ENCODE peak calls at places on chromosomes 7 and 10, in five cellular contexts. V is NCI-H510A, B is NCI-H1092, M is HTR-8/SVneo, C is upper lobe of left lung. Z is an unnamed sample.

GRCh38 chr10:62763155-62763554 is 41.4 kb upstream of the ADO start:
- DNase-seq in B (no peak), M (no peak), C (no peak), V (no peak), Z (no peak)

GRCh38 chr7:264541-265191 is 25.3 kb upstream of the FOXL3 start:
- DNase-seq in M (no peak), B (peak; percentile 15), V (no peak), C (peak; percentile 69), Z (no peak)

GRCh38 chr7:5426226-5426475 is 2.5 kb upstream of the TNRC18 start:
- DNase-seq in V (no peak), C (no peak), B (no peak), M (no peak), Z (peak; percentile 77)

GRCh38 chr10:104802941-104803340 is 161.9 kb downstream of the SORCS3 start:
- DNase-seq in M (no peak), B (no peak), C (no peak), V (no peak), Z (no peak)

GRCh38 chr10:48417374-48417773 is 110.9 kb downstream of the MAPK8 start:
- DNase-seq in M (no peak), B (no peak), C (no peak), V (no peak), Z (no peak)

GRCh38 chr10:18238875-18239485 is 98.8 kb downstream of the CACNB2 start:
- DNase-seq in C (no peak), V (no peak), B (no peak), M (peak; percentile 19), Z (no peak)

GRCh38 chr7:148078126-148078525 is 512.4 kb upstream of the C7orf33 start:
- DNase-seq in C (no peak), V (no peak), M (no peak), B (peak; percentile 43), Z (no peak)

GRCh38 chr10:130169136-130169888 is 33.1 kb downstream of the GLRX3 start:
- DNase-seq in B (no peak), V (no peak), C (no peak), M (no peak), Z (no peak)

GRCh38 chr7:98365863-98366561 is 34.9 kb downstream of the BAIAP2L1 start:
- DNase-seq in M (no peak), B (no peak), C (no peak), V (no peak), Z (no peak)

GRCh38 chr7:150983893-150984368 is 5.8 kb upstream of the KCNH2 start:
- DNase-seq in B (no peak), M (no peak), V (no peak), C (no peak), Z (no peak)

GRCh38 chr10:110373059-110373458 is 68.3 kb upstream of the SMNDC1 start:
- DNase-seq in V (no peak), M (no peak), B (no peak), C (no peak), Z (no peak)

GRCh38 chr7:1017586-1018333 is 26.6 kb upstream of the GPR146 start:
- DNase-seq in M (no peak), V (no peak), B (no peak), C (peak; percentile 72), Z (no peak)

Z was measured in NCI-H526 treated with DMSO at 0.1 percent for 48 hours.